ENCODE peak calls at places on chromosomes 1 and 21, in four cellular contexts. P is activated B cell treated with CpG ODN at 0.5 μM for 24 hours, K is NB4, H is neural crest cell. M is an unnamed sample.

GRCh38 chr1:43537423-43538142 is 6.9 kb downstream of the PTPRF start:
- DNase-seq in P (no peak), K (no peak), H (no peak), M (no peak)

GRCh38 chr1:71828431-71829012 is 453.8 kb downstream of the NEGR1 start:
- DNase-seq in P (no peak), K (no peak), H (peak), M (no peak)

GRCh38 chr1:192263436-192263835 is 53.4 kb upstream of the RGS21 start:
- DNase-seq in P (no peak), K (no peak), H (no peak), M (no peak)

GRCh38 chr1:85581138-85581801 is 709 bp downstream of the CCN1 start:
- DNase-seq in P (peak), K (no peak), H (peak), M (no peak)

GRCh38 chr1:168691541-168691940 is 37.5 kb downstream of the DPT start:
- DNase-seq in P (no peak), K (no peak), H (no peak), M (no peak)

GRCh38 chr1:155379180-155379876 is 58.6 kb downstream of the RUSC1 start:
- DNase-seq in P (no peak), K (peak), H (no peak), M (no peak)

GRCh38 chr1:100989306-100990077 is 36.1 kb downstream of the DPH5 start:
- DNase-seq in P (no peak), K (no peak), H (no peak), M (no peak)

GRCh38 chr1:19804786-19805390 is 5.2 kb upstream of the TMCO4 start:
- DNase-seq in P (no peak), K (no peak), H (no peak), M (no peak)

GRCh38 chr1:180888870-180889269 is 23.8 kb upstream of the KIAA1614 start:
- DNase-seq in P (no peak), K (no peak), H (no peak), M (no peak)

GRCh38 chr21:29102791-29103257 is 27.6 kb upstream of the MAP3K7CL start:
- DNase-seq in P (no peak), K (peak), H (no peak), M (no peak)

GRCh38 chr1:206725053-206725963 is 40.6 kb downstream of the MAPKAPK2 start:
- DNase-seq in P (no peak), K (peak), H (peak), M (no peak)

GRCh38 chr1:6440198-6441126 is 15.9 kb downstream of the ESPN start:
- DNase-seq in P (peak), K (peak), H (no peak), M (no peak)

GRCh38 chr1:161068306-161069200 is 1.1 kb downstream of the ARHGAP30 start:
- DNase-seq in P (peak), K (peak), H (no peak), M (no peak)

GRCh38 chr1:15283500-15283899 is 36.5 kb downstream of the FHAD1 start:
- DNase-seq in P (no peak), K (no peak), H (no peak), M (no peak)

GRCh38 chr1:156838972-156839371 is 19.9 kb downstream of the INSRR start:
- DNase-seq in P (no peak), K (peak), H (peak), M (no peak)

GRCh38 chr1:101756411-101756810 is 240.3 kb downstream of the OLFM3 start:
- DNase-seq in P (no peak), K (no peak), H (no peak), M (no peak)

GRCh38 chr1:9960705-9961562 is 17.7 kb downstream of the NMNAT1 start:
- DNase-seq in P (peak), K (peak), H (no peak), M (no peak)

GRCh38 chr1:248404024-248404423 is 1.2 kb downstream of the OR2T1 start:
- DNase-seq in P (no peak), K (peak), H (no peak), M (no peak)

GRCh38 chr1:199868777-199869176 is 158.7 kb upstream of the NR5A2 start:
- DNase-seq in P (no peak), K (no peak), H (no peak), M (no peak)

GRCh38 chr1:94884101-94884875 is 42.6 kb downstream of the CNN3 start:
- DNase-seq in P (no peak), K (no peak), H (no peak), M (no peak)

GRCh38 chr1:15950763-15951295 is 25.1 kb downstream of the ZBTB17 start:
- DNase-seq in P (no peak), K (peak), H (no peak), M (peak)

GRCh38 chr1:27634982-27635362 is at the start of gene FGR:
- DNase-seq in P (peak), K (peak), H (no peak), M (no peak)

GRCh38 chr1:101278238-101278637 is 41.4 kb downstream of the S1PR1 start:
- DNase-seq in P (no peak), K (no peak), H (no peak), M (no peak)

GRCh38 chr1:193786996-193787546 is 600.7 kb upstream of the B3GALT2 start:
- DNase-seq in P (no peak), K (no peak), H (no peak), M (no peak)

GRCh38 chr1:55833452-55834160 is 618.4 kb upstream of the USP24 start:
- DNase-seq in P (no peak), K (no peak), H (no peak), M (no peak)

GRCh38 chr1:23902611-23903278 is 10.4 kb downstream of the CNR2 start:
- DNase-seq in P (peak), K (no peak), H (peak), M (no peak)

GRCh38 chr1:46533179-46533864 is 18.1 kb downstream of the KNCN start:
- DNase-seq in P (peak), K (no peak), H (peak), M (no peak)

GRCh38 chr1:59427155-59427554 is 130.3 kb downstream of the FGGY start:
- DNase-seq in P (no peak), K (no peak), H (no peak), M (no peak)

GRCh38 chr1:149887456-149888159 is 11.8 kb upstream of the BOLA1 start:
- DNase-seq in P (peak), K (peak), H (peak), M (peak)

GRCh38 chr1:8137406-8138244 is 111.5 kb upstream of the ERRFI1 start:
- DNase-seq in P (no peak), K (no peak), H (no peak), M (no peak)

GRCh38 chr1:56516539-56517252 is 62.7 kb downstream of the PLPP3 start:
- DNase-seq in P (no peak), K (peak), H (no peak), M (no peak)

DNA sequence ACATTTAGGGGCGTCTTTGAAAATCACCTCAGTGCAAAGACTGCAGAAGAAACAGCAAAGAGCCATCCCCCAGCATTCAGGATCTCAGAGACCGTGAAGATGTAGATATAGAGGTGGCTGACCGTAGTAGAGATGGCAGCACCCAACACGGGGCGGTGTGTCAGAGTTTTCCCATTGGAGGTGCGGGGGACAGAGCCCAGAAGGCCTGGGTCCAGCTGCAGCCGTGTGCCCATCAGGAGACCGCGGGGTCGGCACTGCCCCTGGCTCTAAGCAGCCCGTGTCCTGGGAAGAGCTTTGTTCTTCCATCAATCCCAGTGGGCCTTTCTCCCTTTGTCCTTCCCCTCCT is 1.1 kb downstream of the GABRD start:
- DNase-seq in P (no peak), K (no peak), H (no peak), M (no peak)
- TF ChIP-seq CTCF in P (no peak), K (no peak), H (no peak), M (no peak)

GRCh38 chr1:239840327-239840726 is 251.4 kb upstream of the FMN2 start:
- DNase-seq in P (no peak), K (no peak), H (no peak), M (no peak)

GRCh38 chr1:239835946-239836345 is 255.7 kb upstream of the FMN2 start:
- DNase-seq in P (no peak), K (no peak), H (no peak), M (no peak)

GRCh38 chr1:239844833-239845232 is 246.8 kb upstream of the FMN2 start:
- DNase-seq in P (no peak), K (no peak), H (no peak), M (no peak)

GRCh38 chr1:239843556-239843955 is 248.1 kb upstream of the FMN2 start:
- DNase-seq in P (no peak), K (no peak), H (no peak), M (no peak)

GRCh38 chr1:239841635-239842034 is 250.0 kb upstream of the FMN2 start:
- DNase-seq in P (no peak), K (no peak), H (no peak), M (no peak)
- TF ChIP-seq CTCF in P (no peak), K (no peak), H (no peak), M (no peak)

GRCh38 chr1:34770891-34771508 is 10.0 kb upstream of the GJB3 start:
- DNase-seq in P (no peak), K (no peak), H (no peak), M (no peak)
- TF ChIP-seq CTCF in P (no peak), K (no peak), H (no peak), M (no peak)

GRCh38 chr1:237124856-237125462 is 83.0 kb downstream of the RYR2 start:
- DNase-seq in P (no peak), K (peak), H (no peak), M (no peak)
- TF ChIP-seq CTCF in P (no peak), K (peak), H (peak), M (no peak)

DNA sequence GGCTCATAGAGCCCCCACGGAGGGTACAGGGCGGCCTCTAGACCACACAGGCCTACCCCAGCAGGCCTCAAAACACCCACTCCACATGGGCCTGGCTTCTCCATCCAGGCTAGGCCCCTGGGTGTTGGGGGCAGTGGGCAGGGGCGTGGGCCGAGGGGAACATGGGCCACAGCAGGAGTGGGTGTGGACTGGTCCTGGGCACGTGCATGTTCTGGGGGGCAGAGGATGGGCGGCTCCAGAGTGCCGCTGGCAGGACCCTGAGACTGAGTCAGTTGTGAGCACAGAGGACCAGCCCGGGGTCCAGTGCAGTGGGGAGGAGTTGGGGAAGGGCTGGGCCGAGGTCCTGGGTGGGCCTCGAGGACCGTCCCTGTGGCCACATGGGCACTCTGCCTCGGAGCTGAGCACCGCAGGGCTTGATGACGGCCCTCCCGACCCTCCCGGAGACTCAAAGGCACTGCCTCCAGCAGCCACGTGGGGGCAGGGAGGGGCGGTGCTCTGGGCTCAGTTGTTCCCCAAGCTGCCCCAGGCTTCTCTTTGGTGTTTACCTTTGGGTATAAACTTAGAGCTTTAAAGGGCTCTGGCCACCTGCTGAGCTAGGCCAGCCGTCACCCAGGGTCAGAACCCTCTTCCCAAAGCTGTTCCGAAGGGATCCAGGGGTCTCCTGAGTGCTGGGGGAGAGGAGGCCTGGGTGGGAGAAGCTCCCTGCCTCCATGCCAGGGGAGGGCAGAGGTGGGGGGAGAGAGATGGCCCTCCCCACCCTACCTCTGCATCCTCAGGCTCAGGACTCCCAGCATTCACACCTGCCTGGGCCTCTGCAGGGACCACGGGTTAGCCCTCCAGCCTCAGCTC is 79.9 kb downstream of the MORN1 start:
- DNase-seq in P (peak), K (peak), H (peak), M (no peak)
- TF ChIP-seq CTCF in P (no peak), K (peak), H (peak), M (no peak)

GRCh38 chr1:93620841-93621210 is 60.8 kb downstream of the BCAR3 start:
- DNase-seq in P (no peak), K (no peak), H (no peak), M (no peak)
- TF ChIP-seq CTCF in P (no peak), K (no peak), H (no peak), M (no peak)

GRCh38 chr1:182329471-182329870 is 62.1 kb downstream of the GLUL start:
- DNase-seq in P (no peak), K (no peak), H (no peak), M (no peak)
- TF ChIP-seq CTCF in P (no peak), K (no peak), H (no peak), M (no peak)

GRCh38 chr1:230976825-230977747 is 1.6 kb downstream of the TTC13 start:
- DNase-seq in P (no peak), K (peak), H (no peak), M (no peak)

GRCh38 chr1:230977781-230978490 is 725 bp downstream of the TTC13 start:
- DNase-seq in P (no peak), K (peak), H (peak), M (no peak)

GRCh38 chr1:230979952-230980351 is 1.1 kb downstream of the ARV1 start:
- DNase-seq in P (no peak), K (peak), H (no peak), M (no peak)

GRCh38 chr1:230979389-230979716 is 459 bp downstream of the ARV1 start:
- DNase-seq in P (no peak), K (no peak), H (no peak), M (no peak)

DNA sequence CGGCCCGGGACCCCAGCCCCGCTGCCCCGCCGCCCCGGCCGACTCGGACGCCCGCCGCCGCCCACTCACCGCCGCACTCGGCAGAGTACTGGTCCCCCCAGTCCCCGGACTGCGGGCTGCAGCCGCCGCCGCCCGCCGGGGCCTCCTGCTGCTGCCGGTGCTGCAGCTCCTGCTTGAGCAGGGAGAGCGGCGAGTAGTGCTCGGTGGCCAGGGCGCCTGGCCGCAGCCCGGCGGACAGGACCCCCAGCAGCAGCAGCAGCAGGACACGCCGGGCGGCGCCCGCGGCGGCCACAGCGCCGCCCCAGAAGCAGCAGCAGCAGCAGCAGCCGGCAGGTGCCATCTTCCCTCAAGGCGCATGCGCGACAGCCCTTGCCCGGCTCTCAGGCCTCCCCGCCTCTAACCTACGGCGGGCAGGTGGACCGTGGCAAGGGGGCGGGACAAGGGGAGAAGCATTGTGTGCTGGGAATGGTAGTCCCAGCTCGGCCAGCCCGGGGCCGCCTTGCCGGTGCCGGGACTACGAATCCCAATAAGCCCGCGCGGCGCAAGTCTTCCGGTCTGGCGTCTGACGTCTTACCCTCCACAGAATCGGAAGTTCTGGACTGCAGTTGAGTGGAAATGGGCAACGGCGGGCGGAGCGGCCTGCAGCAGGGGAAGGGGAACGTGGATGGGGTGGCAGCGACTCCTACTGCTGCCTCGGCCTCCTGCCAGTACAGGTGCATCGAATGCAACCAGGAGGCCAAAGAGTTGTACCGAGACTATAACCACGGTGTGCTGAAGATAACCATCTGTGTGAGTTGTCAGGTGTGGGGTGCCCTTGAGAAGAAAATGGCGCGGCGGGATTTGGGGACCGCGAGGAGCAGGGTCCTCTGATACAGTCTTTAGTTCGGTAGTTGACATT is at the start of the genes ARV1 and TTC13:
- DNase-seq in P (peak), K (peak), H (peak), M (peak)
- TF ChIP-seq CTCF in P (no peak), K (peak), H (peak), M (no peak)

DNA sequence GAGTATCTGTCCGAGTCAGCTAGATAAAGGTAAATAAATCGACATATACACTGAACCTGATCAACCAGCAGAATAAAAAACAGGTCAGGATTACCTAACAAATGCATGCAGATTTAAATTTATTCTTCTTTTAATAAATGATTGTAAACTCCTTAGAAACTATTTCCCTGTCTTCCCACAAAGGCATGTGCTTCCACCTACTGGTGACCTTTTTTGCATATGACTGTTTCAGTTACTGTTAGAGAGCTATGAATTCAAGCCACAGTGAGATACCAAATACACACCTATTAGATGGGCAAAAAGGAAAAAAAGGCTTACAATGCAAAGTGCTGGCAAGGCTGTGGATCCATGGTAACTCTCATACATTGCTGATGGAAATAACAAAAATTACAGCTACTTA is 957.4 kb upstream of the NCAM2 start:
- DNase-seq in P (no peak), K (peak), H (no peak), M (no peak)
- TF ChIP-seq CTCF in P (no peak), K (peak), H (peak), M (no peak)

M was measured in omental fat pad.